ENCODE peak calls at places on chromosome 3, in seven cellular contexts. Y, R, X, Z, G, F and I are unnamed samples. For H3K36me3, the result is how much of the 10 kb centered on the place peaks cover.

GRCh38 chr3:183548262-183548769 is 7.2 kb downstream of the KLHL6 start:
- DNase-seq in Y (no peak), R (peak), X (no peak), Z (peak), G (peak), F (peak), I (no peak)

GRCh38 chr3:174812172-174812862 is 46.8 kb upstream of the NAALADL2 start:
- DNase-seq in Y (no peak), R (peak), X (no peak), Z (no peak), G (no peak), F (no peak), I (no peak)

GRCh38 chr3:156448300-156448699 is 106.6 kb downstream of the SSR3 start:
- DNase-seq in Y (no peak), R (peak), X (peak), Z (peak), G (no peak), F (no peak), I (peak)

GRCh38 chr3:51379301-51379700 is 5.8 kb upstream of the MANF start:
- DNase-seq in Y (no peak), R (no peak), X (no peak), Z (no peak), G (no peak), F (no peak), I (peak)

GRCh38 chr3:187062526-187063177 is 76.6 kb downstream of the RPL39L start:
- DNase-seq in Y (no peak), R (peak), X (no peak), Z (no peak), G (no peak), F (no peak), I (no peak)

GRCh38 chr3:159586587-159587202 is 401.9 kb upstream of the IL12A start:
- DNase-seq in Y (no peak), R (peak), X (peak), Z (peak), G (peak), F (peak), I (peak)

GRCh38 chr3:132972333-132972732 is 65.9 kb upstream of the TMEM108 start:
- DNase-seq in Y (no peak), R (peak), X (no peak), Z (no peak), G (no peak), F (no peak), I (peak)

GRCh38 chr3:155307183-155307582 is 13.7 kb upstream of the STRIT1 start:
- DNase-seq in Y (no peak), R (no peak), X (no peak), Z (no peak), G (no peak), F (no peak), I (no peak)

GRCh38 chr3:22858486-22858885 is 344.6 kb upstream of the UBE2E2 start:
- DNase-seq in Y (no peak), R (no peak), X (no peak), Z (no peak), G (no peak), F (no peak), I (no peak)

GRCh38 chr3:37308247-37308646 is 133.9 kb upstream of the LRRFIP2 start:
- DNase-seq in Y (no peak), R (peak), X (peak), Z (peak), G (no peak), F (no peak), I (peak)

GRCh38 chr3:125213946-125214542 is 1.5 kb upstream of the SLC12A8 start:
- DNase-seq in Y (no peak), R (no peak), X (no peak), Z (no peak), G (no peak), F (no peak), I (no peak)

GRCh38 chr3:107884719-107885460 is 205.9 kb downstream of the CD47 start:
- DNase-seq in Y (no peak), R (peak), X (no peak), Z (no peak), G (no peak), F (no peak), I (peak)

GRCh38 chr3:177195242-177195940 is 1.9 kb downstream of the TBL1XR1 start:
- DNase-seq in Y (peak), R (peak), X (no peak), Z (peak), G (no peak), F (no peak), I (peak)

DNA sequence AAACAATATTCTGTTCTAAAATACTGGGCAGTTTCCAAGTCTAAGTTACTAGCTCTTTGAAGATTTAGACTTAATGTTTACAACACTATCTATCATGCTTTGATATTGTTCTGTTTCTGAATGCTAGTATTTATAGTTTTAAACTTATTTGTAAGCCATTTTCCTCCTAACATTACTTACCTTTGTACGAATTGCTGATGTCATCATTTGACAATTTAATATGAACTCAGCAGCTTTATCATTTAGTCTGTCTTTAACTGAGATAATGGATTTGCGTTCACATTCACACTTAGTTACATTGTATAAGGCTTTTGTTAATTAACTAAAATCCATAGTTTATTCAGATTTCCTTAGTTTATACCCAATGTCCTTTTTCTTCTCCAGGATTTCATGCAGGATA is 163.8 kb downstream of the CBLB start:
- DNase-seq in Y (no peak), R (no peak), X (no peak), Z (no peak), G (no peak), F (no peak), I (no peak)
- H3K36me3 ChIP-seq in Y (under half), R (under half), X (under half), Z (under half), G (under half), F (under half), I (under half)

GRCh38 chr3:4748127-4748526 is 231.1 kb upstream of the BHLHE40 start:
- DNase-seq in Y (no peak), R (no peak), X (no peak), Z (no peak), G (no peak), F (no peak), I (no peak)
- H3K27ac ChIP-seq in Y (no peak), R (no peak), X (no peak), Z (no peak), G (no peak), F (no peak), I (no peak)

GRCh38 chr3:142963266-142964149 is at the start of gene PAQR9:
- DNase-seq in Y (no peak), R (no peak), X (no peak), Z (peak), G (peak), F (no peak), I (peak)
- H3K4me3 ChIP-seq in Y (peak), R (peak), X (peak), Z (peak), G (peak), F (peak), I (peak)

GRCh38 chr3:44659015-44659414 is 10.5 kb downstream of the ZNF35 start:
- DNase-seq in Y (no peak), R (no peak), X (no peak), Z (no peak), G (no peak), F (no peak), I (no peak)
- H3K36me3 ChIP-seq in Y (under half), R (under half), X (half or more), Z (under half), G (half or more), F (under half), I (half or more)

GRCh38 chr3:113240841-113241240 is 29.5 kb downstream of the BOC start:
- DNase-seq in Y (no peak), R (no peak), X (no peak), Z (no peak), G (no peak), F (no peak), I (no peak)

GRCh38 chr3:113243071-113243470 is 31.7 kb downstream of the BOC start:
- DNase-seq in Y (no peak), R (no peak), X (no peak), Z (no peak), G (no peak), F (no peak), I (no peak)

GRCh38 chr3:113243846-113244245 is 32.5 kb downstream of the BOC start:
- DNase-seq in Y (no peak), R (no peak), X (no peak), Z (no peak), G (no peak), F (no peak), I (no peak)

GRCh38 chr3:113242091-113242581 is 30.8 kb downstream of the BOC start:
- DNase-seq in Y (no peak), R (no peak), X (no peak), Z (no peak), G (no peak), F (no peak), I (no peak)

GRCh38 chr3:113241292-113242033 is 30.1 kb downstream of the BOC start:
- DNase-seq in Y (no peak), R (no peak), X (no peak), Z (peak), G (peak), F (peak), I (peak)
- H3K27ac ChIP-seq in Y (no peak), R (no peak), X (no peak), Z (peak), G (peak), F (no peak), I (peak)

GRCh38 chr3:129686941-129687340 is 80.5 kb upstream of the PLXND1 start:
- DNase-seq in Y (no peak), R (no peak), X (no peak), Z (peak), G (no peak), F (no peak), I (no peak)

GRCh38 chr3:129690406-129690805 is 83.9 kb upstream of the PLXND1 start:
- DNase-seq in Y (peak), R (peak), X (peak), Z (peak), G (peak), F (peak), I (peak)

GRCh38 chr3:129689036-129689435 is 82.6 kb upstream of the PLXND1 start:
- DNase-seq in Y (no peak), R (no peak), X (no peak), Z (no peak), G (no peak), F (no peak), I (no peak)

GRCh38 chr3:129687586-129688125 is 81.2 kb upstream of the PLXND1 start:
- DNase-seq in Y (no peak), R (no peak), X (no peak), Z (no peak), G (no peak), F (no peak), I (no peak)

DNA sequence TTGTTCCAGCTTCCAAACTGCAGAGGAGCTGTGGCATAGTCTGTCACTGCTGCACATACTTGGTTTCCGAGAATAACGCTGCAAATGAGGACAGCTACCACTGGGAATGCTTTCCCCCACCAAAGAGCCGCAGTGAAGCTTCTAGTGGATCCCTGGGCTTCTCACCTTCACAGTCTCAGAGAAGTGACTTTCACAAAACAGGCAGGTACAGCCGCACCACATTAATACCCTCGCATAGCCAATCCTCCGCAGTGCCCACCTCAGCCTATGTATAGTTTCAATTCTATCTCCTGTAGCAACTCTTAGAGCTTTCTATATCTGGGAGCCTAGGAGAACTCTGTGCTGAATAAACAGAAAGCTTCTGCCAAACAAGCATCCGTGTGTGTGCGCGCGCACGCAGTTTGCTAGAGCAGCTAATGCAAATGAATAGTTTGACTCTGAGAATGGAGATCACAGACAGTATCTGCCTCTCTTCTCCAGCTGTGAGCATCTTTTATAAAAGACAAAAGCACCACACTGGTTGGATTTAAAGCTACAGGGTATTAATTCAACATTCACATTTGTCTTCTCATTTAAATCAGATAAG is 81.9 kb upstream of the PLXND1 start:
- DNase-seq in Y (peak), R (no peak), X (no peak), Z (peak), G (peak), F (peak), I (no peak)
- H3K4me3 ChIP-seq in Y (no peak), R (peak), X (no peak), Z (peak), G (peak), F (no peak), I (no peak)

GRCh38 chr3:33392703-33393125 is 47.5 kb downstream of the UBP1 start:
- DNase-seq in Y (no peak), R (peak), X (peak), Z (no peak), G (no peak), F (no peak), I (no peak)
- H3K36me3 ChIP-seq in Y (under half), R (under half), X (half or more), Z (under half), G (half or more), F (under half), I (under half)

GRCh38 chr3:172202797-172203196 is 163.4 kb downstream of the FNDC3B start:
- DNase-seq in Y (no peak), R (no peak), X (no peak), Z (no peak), G (no peak), F (no peak), I (no peak)
- H3K27ac ChIP-seq in Y (no peak), R (no peak), X (no peak), Z (peak), G (no peak), F (no peak), I (no peak)

GRCh38 chr3:58342676-58343075 is 10.0 kb downstream of the PXK start:
- DNase-seq in Y (no peak), R (no peak), X (no peak), Z (no peak), G (no peak), F (no peak), I (no peak)
- H3K4me3 ChIP-seq in Y (no peak), R (no peak), X (no peak), Z (no peak), G (no peak), F (no peak), I (no peak)